ENCODE peak calls at places on chromosome 20, in four cellular contexts. U is astrocyte of the spinal cord, C is esophagus squamous epithelium, O is mucosa of descending colon. G is an unnamed sample.
A peak's percentile ranks its signal among the peaks of the same experiment; 100 is the strongest.

GRCh38 chr20:49999329-49999728 is 16.5 kb downstream of the SNAI1 start:
- DNase-seq in U (no peak), C (no peak), O (no peak), G (no peak)

GRCh38 chr20:1130849-1131248 is 12.4 kb downstream of the PSMF1 start:
- DNase-seq in U (no peak), C (no peak), O (peak; percentile 56), G (no peak)

GRCh38 chr20:5719861-5720401 is 30.3 kb upstream of the SHLD1 start:
- DNase-seq in U (peak; percentile 30), C (no peak), O (no peak), G (peak; percentile 69)

GRCh38 chr20:46246527-46246926 is 61.8 kb downstream of the CDH22 start:
- DNase-seq in U (no peak), C (no peak), O (no peak), G (no peak)

GRCh38 chr20:38426006-38426405 is 9.1 kb downstream of the SNHG17 start:
- DNase-seq in U (peak; percentile 87), C (no peak), O (no peak), G (peak; percentile 80)

GRCh38 chr20:49570828-49571552 is 3.1 kb upstream of the PTGIS start:
- DNase-seq in U (no peak), C (no peak), O (no peak), G (no peak)

GRCh38 chr20:57713951-57714350 is 4.1 kb upstream of the PMEPA1 start:
- DNase-seq in U (no peak), C (no peak), O (no peak), G (no peak)

GRCh38 chr20:35021063-35021462 is 65.4 kb downstream of the MYH7B start:
- DNase-seq in U (peak; percentile 4), C (no peak), O (no peak), G (no peak)

GRCh38 chr20:38290829-38291581 is 13.0 kb upstream of the BPI start:
- DNase-seq in U (peak; percentile 98), C (no peak), O (no peak), G (peak; percentile 60)

GRCh38 chr20:14210146-14210545 is 127.3 kb downstream of the FLRT3 start:
- DNase-seq in U (no peak), C (no peak), O (no peak), G (no peak)

GRCh38 chr20:21376631-21377030 is 20.7 kb downstream of the NKX2-4 start:
- DNase-seq in U (no peak), C (no peak), O (no peak), G (no peak)

GRCh38 chr20:24676353-24676977 is 207.0 kb downstream of the SYNDIG1 start:
- DNase-seq in U (no peak), C (no peak), O (no peak), G (no peak)

GRCh38 chr20:51931321-51931720 is 129.0 kb upstream of the SALL4 start:
- DNase-seq in U (no peak), C (no peak), O (no peak), G (no peak)

GRCh38 chr20:11366660-11367059 is 551.0 kb upstream of the BTBD3 start:
- DNase-seq in U (peak; percentile 78), C (no peak), O (no peak), G (no peak)

GRCh38 chr20:25230177-25230831 is 17.6 kb upstream of the PYGB start:
- DNase-seq in U (no peak), C (no peak), O (no peak), G (no peak)

GRCh38 chr20:32062776-32063170 is 10.7 kb downstream of the HCK start:
- DNase-seq in U (no peak), C (no peak), O (peak; percentile 63), G (no peak)

GRCh38 chr20:46801003-46801702 is 91.7 kb downstream of the SLC2A10 start:
- DNase-seq in U (no peak), C (no peak), O (no peak), G (peak; percentile 76)

GRCh38 chr20:3231889-3232588 is 7.0 kb downstream of the SLC4A11 start:
- DNase-seq in U (no peak), C (no peak), O (no peak), G (no peak)

GRCh38 chr20:33765099-33765498 is 33.3 kb downstream of the ZNF341 start:
- DNase-seq in U (no peak), C (no peak), O (no peak), G (no peak)

GRCh38 chr20:52493177-52493711 is 301.7 kb upstream of the ZFP64 start:
- DNase-seq in U (peak; percentile 25), C (no peak), O (no peak), G (peak; percentile 64)

GRCh38 chr20:36483919-36484808 is 57.2 kb upstream of the MYL9 start:
- DNase-seq in U (peak; percentile 47), C (no peak), O (no peak), G (peak; percentile 44)

GRCh38 chr20:12838261-12838866 is 170.4 kb upstream of the SPTLC3 start:
- DNase-seq in U (no peak), C (no peak), O (no peak), G (no peak)

GRCh38 chr20:4158466-4159050 is 143.2 kb upstream of the RNF24 start:
- DNase-seq in U (no peak), C (no peak), O (no peak), G (no peak)

GRCh38 chr20:4261333-4262284 is 246.3 kb upstream of the RNF24 start:
- DNase-seq in U (peak; percentile 63), C (no peak), O (no peak), G (peak; percentile 51)

GRCh38 chr20:1150218-1150617 is 31.8 kb downstream of the PSMF1 start:
- DNase-seq in U (no peak), C (no peak), O (no peak), G (peak; percentile 79)

GRCh38 chr20:38730989-38731737 is 6.9 kb downstream of the SLC32A1 start:
- DNase-seq in U (peak; percentile 50), C (no peak), O (peak; percentile 69), G (peak; percentile 29)

GRCh38 chr20:48750941-48751620 is 76.7 kb downstream of the PREX1 start:
- DNase-seq in U (peak; percentile 14), C (no peak), O (peak; percentile 78), G (no peak)

GRCh38 chr20:42018979-42019378 is 400.8 kb upstream of the CHD6 start:
- DNase-seq in U (no peak), C (no peak), O (no peak), G (no peak)

GRCh38 chr20:11912013-11912663 is 5.6 kb upstream of the BTBD3 start:
- DNase-seq in U (no peak), C (no peak), O (no peak), G (peak; percentile 37)

GRCh38 chr20:25148181-25148981 is 47.1 kb upstream of the ENTPD6 start:
- DNase-seq in U (peak; percentile 37), C (no peak), O (no peak), G (peak; percentile 12)

GRCh38 chr20:1467355-1468116 is 887 bp upstream of the NSFL1C start:
- DNase-seq in U (no peak), C (no peak), O (peak; percentile 71), G (no peak)

GRCh38 chr20:50848846-50849673 is 54.2 kb downstream of the BCAS4 start:
- DNase-seq in U (no peak), C (no peak), O (no peak), G (no peak)

GRCh38 chr20:33259371-33259770 is 23.6 kb downstream of the BPIFA1 start:
- DNase-seq in U (no peak), C (no peak), O (no peak), G (no peak)

GRCh38 chr20:63690001-63690897 is 6.2 kb upstream of the TNFRSF6B start:
- DNase-seq in U (no peak), C (no peak), O (peak; percentile 68), G (no peak)

GRCh38 chr20:7622399-7622961 is 317.8 kb downstream of the HAO1 start:
- DNase-seq in U (no peak), C (no peak), O (no peak), G (no peak)

GRCh38 chr20:20363449-20364015 is 4.4 kb upstream of the INSM1 start:
- DNase-seq in U (no peak), C (no peak), O (no peak), G (no peak)
- H3K4me3 ChIP-seq in U (no peak overlapping the region), C (peak overlapping the region; percentile 5), O (no peak overlapping the region), G (no peak overlapping the region)

GRCh38 chr20:44648579-44648978 is 2.9 kb downstream of the ADA start:
- DNase-seq in U (no peak), C (no peak), O (no peak), G (no peak)

GRCh38 chr20:44653536-44653935 is 2.0 kb upstream of the ADA start:
- DNase-seq in U (no peak), C (no peak), O (no peak), G (no peak)

GRCh38 chr20:44649976-44650375 is 1.5 kb downstream of the ADA start:
- DNase-seq in U (no peak), C (no peak), O (no peak), G (no peak)

GRCh38 chr20:44650777-44651493 is 564 bp downstream of the ADA start:
- DNase-seq in U (no peak), C (no peak), O (peak; percentile 65), G (no peak)

DNA sequence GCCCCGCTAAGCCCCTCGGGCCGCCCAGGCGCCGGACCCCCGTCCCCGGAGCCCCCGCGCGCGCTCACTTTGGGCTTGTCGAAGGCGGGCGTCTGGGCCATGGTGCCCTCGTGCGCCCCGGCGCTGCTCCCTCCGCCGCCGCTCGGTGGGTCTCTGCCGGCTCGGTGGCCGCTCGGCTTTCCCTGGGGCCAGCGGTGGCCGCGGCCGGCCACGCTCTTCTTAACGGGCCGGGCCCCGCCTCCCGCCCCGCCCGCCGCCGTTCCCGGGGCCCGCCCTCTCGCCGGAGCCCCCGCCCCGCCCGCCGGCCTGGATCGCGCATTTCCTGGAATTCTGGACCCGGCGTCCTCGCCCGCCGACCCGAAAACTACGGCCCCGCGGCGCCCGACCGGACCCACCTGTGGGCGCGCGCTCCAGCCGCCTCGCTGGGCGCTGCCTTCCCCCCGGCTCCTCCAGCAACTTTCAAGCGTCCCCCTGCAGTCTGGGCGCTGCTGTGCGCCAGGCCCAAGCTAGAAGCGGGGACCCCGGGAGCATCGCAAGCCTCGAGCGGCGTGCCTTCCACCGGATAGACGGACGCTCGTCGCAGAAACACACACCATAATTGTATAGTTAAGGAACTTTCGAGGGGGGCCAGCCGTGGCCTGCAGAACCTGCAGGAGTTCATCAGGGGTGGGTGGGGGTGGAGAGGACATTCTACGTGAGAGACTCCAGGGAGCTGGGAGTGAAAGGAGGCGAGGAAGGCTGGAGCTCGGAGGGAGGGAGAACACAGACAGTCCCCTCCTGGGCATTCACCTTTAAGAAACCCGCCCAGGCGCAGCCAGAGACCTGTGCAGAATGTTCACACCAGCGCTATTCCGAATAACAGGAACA is at the start of gene ADA:
- DNase-seq in U (peak; percentile 52), C (no peak), O (peak; percentile 77), G (peak; percentile 54)
- TF ChIP-seq CTCF in U (no peak), C (no peak), O (no peak), G (peak; percentile 2)

DNA sequence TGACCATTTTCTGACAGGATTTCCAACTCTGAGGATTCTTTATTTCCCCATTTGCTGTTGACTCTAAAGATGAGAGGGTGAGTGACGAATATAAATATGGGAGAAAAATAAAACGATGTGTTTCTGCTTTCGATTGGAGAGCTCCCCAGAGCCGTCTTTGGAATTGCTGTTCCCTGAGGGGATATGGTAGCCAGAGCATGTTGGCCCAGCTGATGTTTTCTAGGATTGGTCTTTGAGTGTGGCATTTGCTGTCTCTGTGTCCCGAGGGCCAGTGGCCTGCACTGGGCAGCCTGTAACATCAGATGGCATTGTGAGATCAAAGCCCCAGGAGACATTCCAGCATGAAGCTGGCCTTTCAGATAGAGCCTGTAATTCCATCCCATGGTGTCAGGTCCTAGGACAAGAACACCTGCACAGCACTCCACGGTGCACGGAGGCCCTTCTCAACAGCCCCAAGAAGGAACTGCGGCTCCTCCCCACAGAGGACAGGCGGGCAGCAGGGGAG is 26.7 kb downstream of the PKIG start:
- DNase-seq in U (no peak), C (no peak), O (no peak), G (no peak)
- H3K4me3 ChIP-seq in U (no peak overlapping the region), C (peak overlapping the region; percentile 41), O (no peak overlapping the region), G (no peak overlapping the region)

GRCh38 chr20:23325107-23325506 is 25.5 kb upstream of the NXT1 start:
- DNase-seq in U (peak; percentile 38), C (no peak), O (no peak), G (no peak)
- TF ChIP-seq CTCF in U (no peak), C (no peak), O (no peak), G (no peak)

G was measured in bronchial epithelial cell.